ENCODE peak calls at places on chromosomes 1 and 21, in six cellular contexts. Z, A, H, E, M and C are unnamed samples.

GRCh38 chr21:15848632-15849031 is 118.8 kb downstream of the USP25 start:
- ATAC-seq in Z (no peak), A (no peak), H (peak), E (no peak), M (peak), C (no peak)

GRCh38 chr1:185487943-185488342 is 170.9 kb upstream of the IVNS1ABP start:
- ATAC-seq in Z (no peak), A (no peak), H (no peak), E (no peak), M (no peak), C (no peak)

GRCh38 chr1:201191723-201192477 is 1.3 kb downstream of the IGFN1 start:
- ATAC-seq in Z (peak), A (no peak), H (peak), E (no peak), M (peak), C (peak)

GRCh38 chr1:156661932-156662587 is 15.1 kb downstream of the NES start:
- ATAC-seq in Z (no peak), A (no peak), H (no peak), E (no peak), M (no peak), C (no peak)

GRCh38 chr1:27922272-27922671 is 12.5 kb upstream of the SMPDL3B start:
- ATAC-seq in Z (no peak), A (no peak), H (no peak), E (no peak), M (no peak), C (no peak)

GRCh38 chr1:6805004-6805416 is 19.8 kb downstream of the CAMTA1 start:
- ATAC-seq in Z (no peak), A (no peak), H (no peak), E (no peak), M (no peak), C (no peak)

GRCh38 chr21:41566500-41567014 is 58.6 kb upstream of the TMPRSS2 start:
- ATAC-seq in Z (no peak), A (no peak), H (no peak), E (no peak), M (no peak), C (no peak)

GRCh38 chr1:41242645-41243171 is 602 bp upstream of the SCMH1 start:
- ATAC-seq in Z (no peak), A (no peak), H (no peak), E (no peak), M (no peak), C (peak)

GRCh38 chr1:166969074-166969677 is 6.2 kb downstream of the ILDR2 start:
- ATAC-seq in Z (peak), A (no peak), H (no peak), E (peak), M (no peak), C (no peak)

GRCh38 chr1:234140388-234140787 is 232.9 kb upstream of the COA6 start:
- ATAC-seq in Z (no peak), A (no peak), H (peak), E (no peak), M (no peak), C (no peak)

GRCh38 chr1:162566870-162567269 is 5.3 kb downstream of the UAP1 start:
- ATAC-seq in Z (no peak), A (no peak), H (no peak), E (no peak), M (no peak), C (no peak)

GRCh38 chr1:230747886-230748800 is 955 bp downstream of the CAPN9 start:
- ATAC-seq in Z (no peak), A (no peak), H (no peak), E (no peak), M (no peak), C (no peak)

GRCh38 chr1:69410457-69410850 is 157.3 kb upstream of the LRRC7 start:
- ATAC-seq in Z (no peak), A (peak), H (no peak), E (no peak), M (no peak), C (no peak)

GRCh38 chr1:205672395-205672889 is 7.9 kb downstream of the SLC45A3 start:
- ATAC-seq in Z (no peak), A (no peak), H (peak), E (no peak), M (no peak), C (no peak)

GRCh38 chr1:56545711-56546110 is 33.7 kb downstream of the PLPP3 start:
- ATAC-seq in Z (no peak), A (no peak), H (no peak), E (no peak), M (no peak), C (no peak)

GRCh38 chr1:35210306-35211112 is 17.6 kb upstream of the SFPQ start:
- ATAC-seq in Z (no peak), A (peak), H (no peak), E (no peak), M (no peak), C (no peak)

GRCh38 chr1:78419309-78419708 is 71.5 kb upstream of the PTGFR start:
- ATAC-seq in Z (no peak), A (no peak), H (no peak), E (no peak), M (no peak), C (no peak)

GRCh38 chr1:243742814-243743213 is 107.2 kb downstream of the AKT3 start:
- ATAC-seq in Z (no peak), A (no peak), H (no peak), E (no peak), M (no peak), C (no peak)

GRCh38 chr1:70324683-70325082 is 29.8 kb downstream of the ANKRD13C start:
- ATAC-seq in Z (no peak), A (no peak), H (no peak), E (no peak), M (no peak), C (no peak)

GRCh38 chr1:29145739-29146437 is 22.2 kb upstream of the TMEM200B start:
- ATAC-seq in Z (no peak), A (no peak), H (peak), E (no peak), M (no peak), C (no peak)

GRCh38 chr1:47508900-47509488 is 71.2 kb downstream of the FOXD2 start:
- ATAC-seq in Z (peak), A (no peak), H (peak), E (no peak), M (no peak), C (no peak)

GRCh38 chr1:182700351-182700709 is 15.9 kb upstream of the RGS8 start:
- ATAC-seq in Z (no peak), A (no peak), H (no peak), E (no peak), M (no peak), C (no peak)